ENCODE peak calls at places on chromosomes 13 and 19, in six cellular contexts. N, O, B, J, D and L are unnamed samples.

GRCh38 chr19:55647732-55648656 is at the start of gene CCDC106:
- DNase-seq in D (peak), B (peak), O (peak), J (peak), N (no peak), L (no peak)

GRCh38 chr19:46442808-46443450 is 14.2 kb upstream of the PNMA8C start:
- DNase-seq in J (no peak), N (no peak), B (peak), D (no peak), O (peak), L (no peak)

GRCh38 chr13:40485611-40486517 is 180.6 kb downstream of the FOXO1 start:
- DNase-seq in J (no peak), N (no peak), O (no peak), D (no peak), B (no peak), L (peak)

GRCh38 chr13:45690636-45691035 is 11.5 kb upstream of the CBY2 start:
- DNase-seq in J (no peak), D (no peak), O (no peak), N (no peak), B (no peak), L (no peak)

GRCh38 chr19:46082728-46083050 is 41.8 kb downstream of the IGFL3 start:
- DNase-seq in O (no peak), B (no peak), D (no peak), J (no peak), N (no peak), L (no peak)

GRCh38 chr19:2702170-2703076 is at the start of gene GNG7:
- DNase-seq in D (peak), J (peak), B (peak), O (peak), N (no peak), L (peak)

GRCh38 chr13:75091707-75092106 is 390.3 kb downstream of the TBC1D4 start:
- DNase-seq in O (no peak), B (no peak), D (no peak), J (no peak), N (no peak), L (no peak)

GRCh38 chr13:55155046-55155445 is 1985.7 kb upstream of the PRR20A start:
- DNase-seq in N (no peak), D (no peak), J (no peak), B (no peak), O (no peak), L (no peak)

GRCh38 chr13:71968025-71968424 is 101.0 kb upstream of the DACH1 start:
- DNase-seq in O (no peak), N (no peak), J (no peak), B (peak), D (no peak), L (no peak)

GRCh38 chr13:59701261-59701660 is 462.5 kb downstream of the DIAPH3 start:
- DNase-seq in O (no peak), B (no peak), N (no peak), J (no peak), D (no peak), L (no peak)

GRCh38 chr19:11423164-11423803 is 4.2 kb upstream of the RGL3 start:
- DNase-seq in B (no peak), O (no peak), D (no peak), N (no peak), J (no peak), L (no peak)
- H3K4me3 ChIP-seq in B (no peak), O (no peak), D (no peak), N (no peak), J (no peak), L (no peak)

GRCh38 chr19:39413903-39414608 is 1.6 kb downstream of the PLEKHG2 start:
- DNase-seq in J (peak), D (no peak), O (no peak), B (no peak), N (no peak), L (peak)
- TF ChIP-seq CTCF in J (no peak), D (no peak), O (no peak), B (no peak), N (no peak), L (no peak)

GRCh38 chr13:113589961-113590339 is 5.4 kb downstream of the TFDP1 start:
- DNase-seq in O (peak), J (peak), N (no peak), B (no peak), D (no peak), L (no peak)

GRCh38 chr13:113585828-113586355 is 1.3 kb downstream of the TFDP1 start:
- DNase-seq in D (no peak), N (no peak), J (peak), B (no peak), O (peak), L (no peak)

GRCh38 chr13:113589251-113589960 is 4.9 kb downstream of the TFDP1 start:
- DNase-seq in D (no peak), B (no peak), N (no peak), J (peak), O (peak), L (no peak)

GRCh38 chr13:113586661-113587479 is 2.3 kb downstream of the TFDP1 start:
- DNase-seq in J (peak), O (peak), B (no peak), N (no peak), D (no peak), L (no peak)

DNA sequence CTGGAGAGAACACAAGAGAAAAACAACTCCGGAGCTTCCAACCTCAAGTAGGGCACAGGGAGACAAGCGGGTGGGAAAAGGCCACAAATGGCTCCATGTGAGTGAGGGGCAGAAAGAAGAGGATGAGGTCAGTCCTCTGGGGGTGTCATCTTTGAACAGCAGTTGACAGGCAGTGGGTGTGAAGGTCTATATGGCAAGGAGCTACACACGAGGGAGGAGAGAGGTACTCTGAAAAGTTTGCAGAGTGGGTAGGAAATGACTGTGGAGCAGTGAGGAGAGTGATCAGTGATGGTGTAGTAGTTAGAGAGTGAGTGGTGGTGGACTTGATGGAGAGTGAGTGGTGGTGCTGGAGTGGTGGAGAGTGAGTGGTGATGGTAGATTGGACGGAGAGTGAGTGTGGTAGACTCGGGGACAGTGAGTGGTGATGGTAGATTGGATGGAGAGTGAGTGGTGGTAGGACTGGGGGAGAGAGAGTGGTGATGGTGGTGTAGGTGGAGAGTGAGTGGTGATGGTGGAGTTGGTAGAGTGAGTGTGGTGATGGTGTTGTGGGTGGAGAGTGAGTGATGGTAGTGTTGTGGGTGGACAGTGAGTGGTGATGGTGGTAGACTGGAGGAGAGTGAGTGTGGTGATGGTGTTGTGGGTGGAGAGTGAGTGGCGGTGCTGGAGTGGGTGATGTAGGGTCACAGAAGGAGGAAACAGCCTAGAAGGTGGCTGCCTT is 4.0 kb downstream of the TFDP1 start:
- DNase-seq in B (no peak), N (no peak), D (no peak), O (peak), J (no peak), L (peak)
- H3K4me3 ChIP-seq in B (no peak), N (no peak), D (no peak), O (no peak), J (no peak), L (no peak)

GRCh38 chr13:113839536-113840204 is 24.2 kb downstream of the GAS6 start:
- DNase-seq in N (no peak), B (no peak), D (no peak), O (peak), J (no peak), L (no peak)
- TF ChIP-seq CTCF in N (no peak), B (no peak), D (no peak), O (no peak), J (no peak), L (no peak)

GRCh38 chr19:50835785-50836542 is 2.6 kb upstream of the KLK15 start:
- DNase-seq in J (no peak), B (peak), D (peak), N (no peak), O (peak), L (peak)

GRCh38 chr19:50833117-50833801 is at the start of gene KLK15:
- DNase-seq in B (no peak), J (no peak), O (no peak), D (no peak), N (no peak), L (no peak)

GRCh38 chr19:50836543-50837195 is 3.3 kb upstream of the KLK15 start:
- DNase-seq in B (no peak), J (no peak), D (no peak), N (no peak), O (no peak), L (no peak)

GRCh38 chr19:50833802-50834167 is 411 bp upstream of the KLK15 start:
- DNase-seq in D (no peak), N (no peak), B (no peak), J (no peak), O (no peak), L (no peak)

GRCh38 chr19:50835103-50835784 is 1.9 kb upstream of the KLK15 start:
- DNase-seq in J (no peak), D (no peak), O (no peak), N (no peak), B (peak), L (no peak)
- H3K4me3 ChIP-seq in J (peak), D (peak), O (peak), N (peak), B (peak), L (peak)